ENCODE peak calls at places on chromosomes 16 and 17, in five cellular contexts. One of them, this sample, is unnamed.

GRCh38 chr17:41544497-41544896 is 16.4 kb upstream of the KRT19 start:
- DNase-seq in AG08395: no peak
- DNase-seq in naive thymus-derived CD8-positive, alpha-beta T cell: no peak
- DNase-seq in HFF-Myc: no peak
- DNase-seq in AG04450: no peak
- DNase-seq in this sample: no peak

GRCh38 chr17:67490471-67490870 is 113.4 kb downstream of the PITPNC1 start:
- DNase-seq in AG08395: peak
- DNase-seq in naive thymus-derived CD8-positive, alpha-beta T cell: no peak
- DNase-seq in HFF-Myc: no peak
- DNase-seq in AG04450: no peak
- DNase-seq in this sample: no peak

GRCh38 chr17:83100853-83101391 is 21.5 kb downstream of the METRNL start:
- DNase-seq in AG08395: no peak
- DNase-seq in naive thymus-derived CD8-positive, alpha-beta T cell: no peak
- DNase-seq in HFF-Myc: no peak
- DNase-seq in AG04450: no peak
- DNase-seq in this sample: no peak

GRCh38 chr16:138049-138417 is 440 bp downstream of the NPRL3 start:
- DNase-seq in AG08395: peak
- DNase-seq in naive thymus-derived CD8-positive, alpha-beta T cell: no peak
- DNase-seq in HFF-Myc: no peak
- DNase-seq in AG04450: no peak
- DNase-seq in this sample: peak

GRCh38 chr17:61157246-61157887 is 242.3 kb upstream of the TBX2 start:
- DNase-seq in AG08395: peak
- DNase-seq in naive thymus-derived CD8-positive, alpha-beta T cell: no peak
- DNase-seq in HFF-Myc: no peak
- DNase-seq in AG04450: no peak
- DNase-seq in this sample: no peak

GRCh38 chr16:84633622-84634021 is 14.7 kb upstream of the KLHL36 start:
- DNase-seq in AG08395: no peak
- DNase-seq in naive thymus-derived CD8-positive, alpha-beta T cell: no peak
- DNase-seq in HFF-Myc: no peak
- DNase-seq in AG04450: no peak
- DNase-seq in this sample: no peak

GRCh38 chr16:17994027-17994426 is 342.5 kb downstream of the NPIPA8 start:
- DNase-seq in AG08395: no peak
- DNase-seq in naive thymus-derived CD8-positive, alpha-beta T cell: no peak
- DNase-seq in HFF-Myc: no peak
- DNase-seq in AG04450: no peak
- DNase-seq in this sample: no peak

GRCh38 chr17:27602721-27603445 is 28.1 kb upstream of the LGALS9 start:
- DNase-seq in AG08395: peak
- DNase-seq in naive thymus-derived CD8-positive, alpha-beta T cell: peak
- DNase-seq in HFF-Myc: no peak
- DNase-seq in AG04450: peak
- DNase-seq in this sample: peak

GRCh38 chr17:61510237-61510636 is 58.0 kb downstream of the TBX4 start:
- DNase-seq in AG08395: no peak
- DNase-seq in naive thymus-derived CD8-positive, alpha-beta T cell: no peak
- DNase-seq in HFF-Myc: no peak
- DNase-seq in AG04450: no peak
- DNase-seq in this sample: no peak

GRCh38 chr16:23476289-23476688 is 23.3 kb upstream of the COG7 start:
- DNase-seq in AG08395: no peak
- DNase-seq in naive thymus-derived CD8-positive, alpha-beta T cell: no peak
- DNase-seq in HFF-Myc: no peak
- DNase-seq in AG04450: no peak
- DNase-seq in this sample: no peak

GRCh38 chr17:82324566-82325285 is 7.3 kb upstream of the CD7 start:
- DNase-seq in AG08395: no peak
- DNase-seq in naive thymus-derived CD8-positive, alpha-beta T cell: no peak
- DNase-seq in HFF-Myc: no peak
- DNase-seq in AG04450: no peak
- DNase-seq in this sample: no peak

GRCh38 chr17:66960623-66961022 is 3.9 kb upstream of the CACNG4 start:
- DNase-seq in AG08395: no peak
- DNase-seq in naive thymus-derived CD8-positive, alpha-beta T cell: no peak
- DNase-seq in HFF-Myc: no peak
- DNase-seq in AG04450: no peak
- DNase-seq in this sample: no peak

GRCh38 chr16:78288915-78289314 is 189.5 kb downstream of the WWOX start:
- DNase-seq in AG08395: no peak
- DNase-seq in naive thymus-derived CD8-positive, alpha-beta T cell: no peak
- DNase-seq in HFF-Myc: no peak
- DNase-seq in AG04450: no peak
- DNase-seq in this sample: no peak

GRCh38 chr17:298791-299450 is 53.7 kb downstream of the RPH3AL start:
- DNase-seq in AG08395: no peak
- DNase-seq in naive thymus-derived CD8-positive, alpha-beta T cell: no peak
- DNase-seq in HFF-Myc: no peak
- DNase-seq in AG04450: no peak
- DNase-seq in this sample: no peak

GRCh38 chr17:65022751-65023421 is 33.7 kb downstream of the GNA13 start:
- DNase-seq in AG08395: peak
- DNase-seq in naive thymus-derived CD8-positive, alpha-beta T cell: no peak
- DNase-seq in HFF-Myc: peak
- DNase-seq in AG04450: no peak
- DNase-seq in this sample: peak

GRCh38 chr16:27243725-27244362 is 24.7 kb downstream of the NSMCE1 start:
- DNase-seq in AG08395: no peak
- DNase-seq in naive thymus-derived CD8-positive, alpha-beta T cell: no peak
- DNase-seq in HFF-Myc: no peak
- DNase-seq in AG04450: no peak
- DNase-seq in this sample: no peak

GRCh38 chr16:71460246-71460645 is 1.8 kb downstream of the ZNF23 start:
- DNase-seq in AG08395: peak
- DNase-seq in naive thymus-derived CD8-positive, alpha-beta T cell: no peak
- DNase-seq in HFF-Myc: peak
- DNase-seq in AG04450: peak
- DNase-seq in this sample: peak

GRCh38 chr16:4160663-4161436 is 44.6 kb upstream of the ADCY9 start:
- DNase-seq in AG08395: no peak
- DNase-seq in naive thymus-derived CD8-positive, alpha-beta T cell: no peak
- DNase-seq in HFF-Myc: no peak
- DNase-seq in AG04450: no peak
- DNase-seq in this sample: no peak

GRCh38 chr16:88810868-88811599 is 694 bp downstream of the APRT start:
- DNase-seq in AG08395: peak
- DNase-seq in naive thymus-derived CD8-positive, alpha-beta T cell: peak
- DNase-seq in HFF-Myc: no peak
- DNase-seq in AG04450: peak
- DNase-seq in this sample: peak

GRCh38 chr17:53032861-53033271 is 789.9 kb upstream of the KIF2B start:
- DNase-seq in AG08395: no peak
- DNase-seq in naive thymus-derived CD8-positive, alpha-beta T cell: no peak
- DNase-seq in HFF-Myc: no peak
- DNase-seq in AG04450: no peak
- DNase-seq in this sample: peak

GRCh38 chr16:53743149-53743566 is 39.2 kb downstream of the FTO start:
- DNase-seq in AG08395: no peak
- DNase-seq in naive thymus-derived CD8-positive, alpha-beta T cell: no peak
- DNase-seq in HFF-Myc: no peak
- DNase-seq in AG04450: no peak
- DNase-seq in this sample: peak

GRCh38 chr17:13537211-13537610 is 64.5 kb downstream of the HS3ST3A1 start:
- DNase-seq in AG08395: no peak
- DNase-seq in naive thymus-derived CD8-positive, alpha-beta T cell: no peak
- DNase-seq in HFF-Myc: no peak
- DNase-seq in AG04450: no peak
- DNase-seq in this sample: no peak

GRCh38 chr16:17431012-17431411 is 39.7 kb downstream of the XYLT1 start:
- DNase-seq in AG08395: no peak
- DNase-seq in naive thymus-derived CD8-positive, alpha-beta T cell: no peak
- DNase-seq in HFF-Myc: no peak
- DNase-seq in AG04450: no peak
- DNase-seq in this sample: no peak

GRCh38 chr16:75566889-75567255 is 693 bp downstream of the GABARAPL2 start:
- DNase-seq in AG08395: no peak
- DNase-seq in naive thymus-derived CD8-positive, alpha-beta T cell: no peak
- DNase-seq in HFF-Myc: no peak
- DNase-seq in AG04450: no peak
- DNase-seq in this sample: peak

GRCh38 chr16:22356930-22357634 is 17.3 kb downstream of the CDR2 start:
- DNase-seq in AG08395: no peak
- DNase-seq in naive thymus-derived CD8-positive, alpha-beta T cell: no peak
- DNase-seq in HFF-Myc: no peak
- DNase-seq in AG04450: no peak
- DNase-seq in this sample: no peak

GRCh38 chr16:58332997-58333700 is 38.3 kb upstream of the PRSS54 start:
- DNase-seq in AG08395: no peak
- DNase-seq in naive thymus-derived CD8-positive, alpha-beta T cell: no peak
- DNase-seq in HFF-Myc: no peak
- DNase-seq in AG04450: no peak
- DNase-seq in this sample: no peak

This sample was measured in trophoblast cell.